ENCODE peak calls at places on chromosomes 2 and 18, in four cellular contexts. O is aorta; Y is CD4-positive, alpha-beta memory T cell; B is CD8-positive, alpha-beta memory T cell. N is an unnamed sample. For H3K9me3, the result is how much of the 10 kb centered on the place peaks cover.

GRCh38 chr18:9643549-9643948 is 29.2 kb upstream of the PPP4R1 start:
- DNase-seq in B (no peak), O (no peak), Y (no peak), N (no peak)

GRCh38 chr18:67672142-67672541 is 155.6 kb upstream of the DSEL start:
- DNase-seq in O (no peak), B (no peak), Y (no peak), N (no peak)

GRCh38 chr18:32530947-32531651 is 60.4 kb upstream of the GAREM1 start:
- DNase-seq in B (no peak), O (no peak), Y (peak), N (no peak)

GRCh38 chr2:132034646-132035045 is 127.1 kb downstream of the ANKRD30BL start:
- DNase-seq in Y (no peak), B (no peak), O (no peak), N (no peak)

GRCh38 chr2:36352024-36352398 is 3.6 kb upstream of the CRIM1 start:
- DNase-seq in B (no peak), Y (peak), O (no peak), N (no peak)

GRCh38 chr2:143420313-143420712 is 291.1 kb downstream of the ARHGAP15 start:
- DNase-seq in B (no peak), O (no peak), Y (no peak), N (no peak)

GRCh38 chr2:216643986-216644662 is 10.9 kb downstream of the IGFBP2 start:
- DNase-seq in B (no peak), Y (no peak), O (peak), N (no peak)

GRCh38 chr2:196951973-196952372 is 25.5 kb upstream of the PGAP1 start:
- DNase-seq in O (no peak), Y (no peak), B (no peak), N (no peak)

GRCh38 chr2:52079602-52080001 is 1047.7 kb upstream of the NRXN1 start:
- DNase-seq in O (no peak), B (no peak), Y (no peak), N (no peak)

GRCh38 chr2:29920130-29920577 is 1.2 kb downstream of the ALK start:
- DNase-seq in O (peak), Y (peak), B (no peak), N (peak)

GRCh38 chr2:9799729-9800632 is 43.3 kb upstream of the TAF1B start:
- DNase-seq in O (peak), B (peak), Y (peak), N (peak)

GRCh38 chr2:224947566-224947965 is 94.7 kb downstream of the DOCK10 start:
- DNase-seq in O (no peak), Y (no peak), B (no peak), N (no peak)

GRCh38 chr2:191311627-191312026 is 66.4 kb downstream of the MYO1B start:
- DNase-seq in Y (no peak), O (no peak), B (no peak), N (no peak)

GRCh38 chr2:152820048-152820447 is 101.6 kb downstream of the ARL6IP6 start:
- DNase-seq in Y (no peak), O (no peak), B (no peak), N (no peak)

GRCh38 chr2:189819297-189819704 is 35.1 kb downstream of the PMS1 start:
- DNase-seq in O (no peak), B (no peak), Y (no peak), N (no peak)

GRCh38 chr2:121150713-121151112 is 134.3 kb downstream of the TFCP2L1 start:
- DNase-seq in Y (no peak), B (no peak), O (no peak), N (no peak)

GRCh38 chr2:24231461-24231881 is 56.6 kb downstream of the FAM228A start:
- DNase-seq in B (no peak), Y (no peak), O (no peak), N (no peak)

GRCh38 chr2:177547122-177547521 is 154.5 kb downstream of the AGPS start:
- DNase-seq in B (no peak), O (no peak), Y (no peak), N (no peak)

GRCh38 chr2:217418090-217418489 is 558.2 kb upstream of the TNP1 start:
- DNase-seq in O (no peak), Y (no peak), B (no peak), N (no peak)

GRCh38 chr2:240425236-240425615 is 10.2 kb upstream of the GPC1 start:
- DNase-seq in B (no peak), O (no peak), Y (no peak), N (no peak)

GRCh38 chr2:240421396-240421795 is 14.1 kb upstream of the GPC1 start:
- DNase-seq in Y (no peak), O (no peak), B (no peak), N (no peak)

GRCh38 chr2:240424341-240425235 is 10.9 kb upstream of the GPC1 start:
- DNase-seq in Y (no peak), O (peak), B (peak), N (no peak)

GRCh38 chr2:240423788-240424191 is 11.7 kb upstream of the GPC1 start:
- DNase-seq in B (no peak), Y (no peak), O (peak), N (peak)

DNA sequence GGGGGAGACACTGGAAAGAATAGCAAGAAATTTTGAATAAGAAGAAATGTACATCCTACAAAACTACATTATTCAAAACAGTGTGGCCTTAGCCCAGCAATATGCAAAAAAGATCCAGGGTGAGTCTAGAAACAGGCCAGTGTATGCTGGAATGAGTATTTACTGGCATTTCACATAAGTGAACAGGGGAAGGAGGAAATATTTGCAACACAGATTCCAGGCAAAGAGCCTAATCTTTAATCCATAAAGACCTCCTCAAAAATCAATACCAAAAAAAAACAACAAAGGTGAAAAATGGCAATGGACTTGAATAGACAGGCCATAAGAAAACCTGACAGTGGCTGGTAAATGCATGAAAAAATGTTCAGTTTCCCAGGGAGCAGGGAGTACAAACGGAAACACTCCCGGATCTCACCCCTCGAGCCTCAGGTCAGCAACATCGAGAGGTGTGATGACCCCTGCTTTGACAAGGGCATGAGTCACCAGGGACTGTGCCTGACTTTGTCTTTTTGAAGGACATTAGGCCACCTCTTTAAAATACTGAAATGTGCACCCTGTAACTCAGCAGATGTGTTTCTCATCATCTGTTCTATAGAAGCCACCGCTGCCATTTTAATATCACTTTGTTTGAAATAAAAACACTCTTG is 12.7 kb upstream of the GPC1 start:
- DNase-seq in O (no peak), B (no peak), Y (no peak), N (no peak)
- H3K9me3 ChIP-seq in O (under half), B (under half), Y (under half), N (under half)

DNA sequence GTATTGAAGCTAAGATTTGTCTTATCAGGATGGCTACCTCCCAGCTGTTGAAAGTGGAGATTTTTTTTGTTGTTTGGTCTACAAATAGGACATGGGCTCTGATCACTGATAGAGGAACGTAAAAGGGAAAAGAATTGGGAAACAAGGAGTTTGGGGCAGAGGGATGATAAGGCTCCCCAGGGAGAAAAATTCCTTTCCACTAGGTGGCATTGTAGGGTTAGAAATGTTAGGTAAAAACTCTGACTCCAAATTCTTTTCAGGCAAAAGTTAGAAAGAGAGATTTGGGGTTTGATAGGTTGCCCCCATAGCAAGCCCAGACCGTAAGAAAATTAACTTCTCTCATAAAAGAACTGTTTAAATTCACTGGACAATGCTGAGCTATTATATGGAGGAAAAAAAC is 19.8 kb downstream of the CMPK2 start:
- DNase-seq in Y (no peak), O (no peak), B (no peak), N (no peak)
- H3K9me3 ChIP-seq in Y (under half), O (under half), B (under half), N (under half)

DNA sequence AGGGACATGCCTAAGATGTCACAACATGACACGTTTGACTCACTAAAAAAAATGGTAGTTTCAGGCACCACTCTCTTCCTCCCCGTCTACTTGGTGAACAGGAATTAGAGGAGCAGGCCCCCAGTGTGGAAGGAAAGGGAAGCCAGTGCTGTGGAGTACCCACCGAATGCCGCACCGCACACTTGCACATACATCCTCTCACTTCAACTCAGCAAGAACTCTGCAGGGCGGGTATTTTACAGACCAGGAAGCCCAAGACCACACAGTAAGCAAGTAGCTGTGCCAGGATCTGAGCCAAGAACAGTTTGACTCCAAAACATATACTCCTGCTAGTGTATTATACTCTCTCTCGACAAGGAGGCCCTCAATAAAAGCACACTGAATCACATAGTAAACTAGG is 69.8 kb downstream of the BCL2 start:
- DNase-seq in Y (no peak), O (no peak), B (no peak), N (no peak)
- H3K9me3 ChIP-seq in Y (under half), O (under half), B (under half), N (under half)

DNA sequence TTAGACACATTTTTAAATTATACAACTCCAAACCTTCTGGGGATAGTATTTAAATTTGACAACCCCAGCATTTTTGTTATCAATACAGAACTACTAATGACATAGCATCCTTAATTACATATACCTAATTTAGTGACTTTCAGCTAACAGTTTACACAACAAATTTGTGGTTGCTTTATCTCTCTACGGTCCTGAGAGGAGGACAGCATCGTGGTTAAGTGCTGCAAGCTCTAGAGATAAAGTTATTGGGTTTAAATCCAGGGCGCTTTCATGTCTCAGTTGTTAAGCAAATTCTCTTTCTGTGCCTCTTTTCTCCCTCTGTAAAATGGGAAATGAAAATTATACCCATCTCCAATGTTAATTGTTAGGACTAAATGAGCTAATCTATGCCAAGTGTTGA is 129.3 kb downstream of the METTL4 start:
- DNase-seq in B (no peak), O (no peak), Y (no peak), N (no peak)
- H3K9me3 ChIP-seq in B (under half), O (under half), Y (under half), N (under half)